ENCODE peak calls at places on chromosomes 16 and 17, in five cellular contexts. One of them, this sample, is unnamed.

GRCh38 chr17:233473-233941 is 52.1 kb upstream of the DOC2B start:
- DNase-seq in naive thymus-derived CD4-positive, alpha-beta T cell: no peak
- DNase-seq in esophagus squamous epithelium: no peak
- DNase-seq in fibroblast of lung: no peak
- DNase-seq in CD8-positive, alpha-beta memory T cell: no peak
- DNase-seq in this sample: no peak

GRCh38 chr16:68365167-68365817 is 54.5 kb downstream of the PRMT7 start:
- DNase-seq in fibroblast of lung: no peak
- DNase-seq in CD8-positive, alpha-beta memory T cell: no peak
- DNase-seq in naive thymus-derived CD4-positive, alpha-beta T cell: no peak
- DNase-seq in esophagus squamous epithelium: no peak
- DNase-seq in this sample: no peak

GRCh38 chr16:9256196-9256595 is 164.8 kb downstream of the HAPSTR1 start:
- DNase-seq in esophagus squamous epithelium: no peak
- DNase-seq in fibroblast of lung: no peak
- DNase-seq in CD8-positive, alpha-beta memory T cell: no peak
- DNase-seq in naive thymus-derived CD4-positive, alpha-beta T cell: no peak
- DNase-seq in this sample: peak; percentile 71

GRCh38 chr16:58020628-58021521 is 4.7 kb upstream of the MMP15 start:
- DNase-seq in naive thymus-derived CD4-positive, alpha-beta T cell: peak; percentile 60
- DNase-seq in fibroblast of lung: peak; percentile 62
- DNase-seq in CD8-positive, alpha-beta memory T cell: peak; percentile 42
- DNase-seq in esophagus squamous epithelium: no peak
- DNase-seq in this sample: peak; percentile 83

GRCh38 chr17:71828182-71828596 is 292.6 kb upstream of the SOX9 start:
- DNase-seq in fibroblast of lung: no peak
- DNase-seq in CD8-positive, alpha-beta memory T cell: no peak
- DNase-seq in esophagus squamous epithelium: no peak
- DNase-seq in naive thymus-derived CD4-positive, alpha-beta T cell: no peak
- DNase-seq in this sample: peak; percentile 56

GRCh38 chr16:62041401-62041800 is 5.2 kb upstream of the CDH8 start:
- DNase-seq in naive thymus-derived CD4-positive, alpha-beta T cell: no peak
- DNase-seq in fibroblast of lung: no peak
- DNase-seq in CD8-positive, alpha-beta memory T cell: no peak
- DNase-seq in esophagus squamous epithelium: no peak
- DNase-seq in this sample: peak; percentile 30

GRCh38 chr17:32970281-32970680 is 21.4 kb upstream of the SPACA3 start:
- DNase-seq in naive thymus-derived CD4-positive, alpha-beta T cell: no peak
- DNase-seq in esophagus squamous epithelium: no peak
- DNase-seq in fibroblast of lung: no peak
- DNase-seq in CD8-positive, alpha-beta memory T cell: no peak
- DNase-seq in this sample: no peak

GRCh38 chr16:66399930-66400329 is 27.2 kb upstream of the BEAN1 start:
- DNase-seq in naive thymus-derived CD4-positive, alpha-beta T cell: no peak
- DNase-seq in CD8-positive, alpha-beta memory T cell: no peak
- DNase-seq in esophagus squamous epithelium: no peak
- DNase-seq in fibroblast of lung: no peak
- DNase-seq in this sample: peak; percentile 56

GRCh38 chr17:44269118-44269794 is 1.3 kb upstream of the SLC4A1 start:
- DNase-seq in fibroblast of lung: no peak
- DNase-seq in esophagus squamous epithelium: no peak
- DNase-seq in CD8-positive, alpha-beta memory T cell: no peak
- DNase-seq in naive thymus-derived CD4-positive, alpha-beta T cell: no peak
- DNase-seq in this sample: peak; percentile 50

GRCh38 chr16:35195864-35196216 is 1736.4 kb downstream of the TP53TG3F start:
- DNase-seq in CD8-positive, alpha-beta memory T cell: no peak
- DNase-seq in naive thymus-derived CD4-positive, alpha-beta T cell: no peak
- DNase-seq in fibroblast of lung: no peak
- DNase-seq in esophagus squamous epithelium: no peak
- DNase-seq in this sample: no peak

GRCh38 chr17:27566673-27567562 is 64.1 kb upstream of the LGALS9 start:
- DNase-seq in naive thymus-derived CD4-positive, alpha-beta T cell: no peak
- DNase-seq in esophagus squamous epithelium: no peak
- DNase-seq in CD8-positive, alpha-beta memory T cell: no peak
- DNase-seq in fibroblast of lung: no peak
- DNase-seq in this sample: no peak

GRCh38 chr17:4852504-4853075 is 19.4 kb downstream of the MINK1 start:
- DNase-seq in naive thymus-derived CD4-positive, alpha-beta T cell: peak; percentile 61
- DNase-seq in fibroblast of lung: peak; percentile 41
- DNase-seq in esophagus squamous epithelium: no peak
- DNase-seq in CD8-positive, alpha-beta memory T cell: peak; percentile 25
- DNase-seq in this sample: no peak

GRCh38 chr16:54655171-54655590 is 275.5 kb upstream of the IRX5 start:
- DNase-seq in CD8-positive, alpha-beta memory T cell: no peak
- DNase-seq in naive thymus-derived CD4-positive, alpha-beta T cell: no peak
- DNase-seq in esophagus squamous epithelium: no peak
- DNase-seq in fibroblast of lung: no peak
- DNase-seq in this sample: no peak

GRCh38 chr17:81888105-81888987 is 3.0 kb downstream of the ALYREF start:
- DNase-seq in naive thymus-derived CD4-positive, alpha-beta T cell: no peak
- DNase-seq in CD8-positive, alpha-beta memory T cell: no peak
- DNase-seq in esophagus squamous epithelium: no peak
- DNase-seq in fibroblast of lung: no peak
- DNase-seq in this sample: peak; percentile 46

GRCh38 chr17:79760197-79760906 is 17.6 kb upstream of the CBX2 start:
- DNase-seq in CD8-positive, alpha-beta memory T cell: no peak
- DNase-seq in naive thymus-derived CD4-positive, alpha-beta T cell: no peak
- DNase-seq in fibroblast of lung: no peak
- DNase-seq in esophagus squamous epithelium: no peak
- DNase-seq in this sample: peak; percentile 31

GRCh38 chr16:59046335-59046734 is 312.2 kb upstream of the GOT2 start:
- DNase-seq in naive thymus-derived CD4-positive, alpha-beta T cell: no peak
- DNase-seq in fibroblast of lung: peak; percentile 6
- DNase-seq in CD8-positive, alpha-beta memory T cell: no peak
- DNase-seq in esophagus squamous epithelium: no peak
- DNase-seq in this sample: no peak

GRCh38 chr17:33127706-33128105 is 136.1 kb downstream of the SPACA3 start:
- DNase-seq in CD8-positive, alpha-beta memory T cell: no peak
- DNase-seq in fibroblast of lung: no peak
- DNase-seq in naive thymus-derived CD4-positive, alpha-beta T cell: no peak
- DNase-seq in esophagus squamous epithelium: no peak
- DNase-seq in this sample: no peak

GRCh38 chr16:85514601-85515318 is 98.4 kb upstream of the GSE1 start:
- DNase-seq in fibroblast of lung: peak; percentile 96
- DNase-seq in esophagus squamous epithelium: no peak
- DNase-seq in naive thymus-derived CD4-positive, alpha-beta T cell: no peak
- DNase-seq in CD8-positive, alpha-beta memory T cell: no peak
- DNase-seq in this sample: peak; percentile 87

GRCh38 chr16:12064291-12064690 is 87.8 kb downstream of the SNX29 start:
- DNase-seq in CD8-positive, alpha-beta memory T cell: no peak
- DNase-seq in naive thymus-derived CD4-positive, alpha-beta T cell: no peak
- DNase-seq in fibroblast of lung: no peak
- DNase-seq in esophagus squamous epithelium: no peak
- DNase-seq in this sample: no peak

GRCh38 chr16:50677351-50677750 is 3.8 kb downstream of the SNX20 start:
- DNase-seq in esophagus squamous epithelium: no peak
- DNase-seq in naive thymus-derived CD4-positive, alpha-beta T cell: no peak
- DNase-seq in fibroblast of lung: no peak
- DNase-seq in CD8-positive, alpha-beta memory T cell: no peak
- DNase-seq in this sample: peak; percentile 87

GRCh38 chr17:39235555-39236221 is 9.9 kb upstream of the STAC2 start:
- DNase-seq in esophagus squamous epithelium: no peak
- DNase-seq in CD8-positive, alpha-beta memory T cell: peak; percentile 14
- DNase-seq in fibroblast of lung: peak; percentile 53
- DNase-seq in naive thymus-derived CD4-positive, alpha-beta T cell: peak; percentile 50
- DNase-seq in this sample: peak; percentile 93

GRCh38 chr17:50055426-50056216 is at the start of gene ITGA3:
- DNase-seq in esophagus squamous epithelium: no peak
- DNase-seq in CD8-positive, alpha-beta memory T cell: peak; percentile 40
- DNase-seq in naive thymus-derived CD4-positive, alpha-beta T cell: peak; percentile 65
- DNase-seq in fibroblast of lung: peak; percentile 86
- DNase-seq in this sample: peak; percentile 95

GRCh38 chr16:69927056-69927757 is 23.9 kb upstream of the CLEC18A start:
- DNase-seq in CD8-positive, alpha-beta memory T cell: no peak
- DNase-seq in fibroblast of lung: peak; percentile 74
- DNase-seq in naive thymus-derived CD4-positive, alpha-beta T cell: no peak
- DNase-seq in esophagus squamous epithelium: no peak
- DNase-seq in this sample: peak; percentile 67

GRCh38 chr16:13906426-13907089 is 13.4 kb upstream of the ERCC4 start:
- DNase-seq in naive thymus-derived CD4-positive, alpha-beta T cell: no peak
- DNase-seq in fibroblast of lung: no peak
- DNase-seq in CD8-positive, alpha-beta memory T cell: no peak
- DNase-seq in esophagus squamous epithelium: no peak
- DNase-seq in this sample: no peak

GRCh38 chr16:30377812-30378235 is 3.2 kb downstream of the MYL11 start:
- DNase-seq in fibroblast of lung: peak; percentile 92
- DNase-seq in esophagus squamous epithelium: peak; percentile 64
- DNase-seq in CD8-positive, alpha-beta memory T cell: peak; percentile 81
- DNase-seq in naive thymus-derived CD4-positive, alpha-beta T cell: peak; percentile 94
- DNase-seq in this sample: peak; percentile 92

GRCh38 chr17:39643271-39643670 is 6.3 kb downstream of the STARD3 start:
- DNase-seq in esophagus squamous epithelium: no peak
- DNase-seq in CD8-positive, alpha-beta memory T cell: no peak
- DNase-seq in fibroblast of lung: no peak
- DNase-seq in naive thymus-derived CD4-positive, alpha-beta T cell: no peak
- DNase-seq in this sample: no peak

GRCh38 chr17:6497496-6498221 is 53.4 kb downstream of the PIMREG start:
- DNase-seq in fibroblast of lung: no peak
- DNase-seq in naive thymus-derived CD4-positive, alpha-beta T cell: no peak
- DNase-seq in CD8-positive, alpha-beta memory T cell: no peak
- DNase-seq in esophagus squamous epithelium: no peak
- DNase-seq in this sample: peak; percentile 65

GRCh38 chr16:15507299-15507958 is 73.0 kb downstream of the BMERB1 start:
- DNase-seq in fibroblast of lung: peak; percentile 31
- DNase-seq in esophagus squamous epithelium: no peak
- DNase-seq in CD8-positive, alpha-beta memory T cell: no peak
- DNase-seq in naive thymus-derived CD4-positive, alpha-beta T cell: no peak
- DNase-seq in this sample: no peak

GRCh38 chr17:7281953-7282751 is 634 bp downstream of the SLC2A4 start:
- DNase-seq in CD8-positive, alpha-beta memory T cell: no peak
- DNase-seq in esophagus squamous epithelium: no peak
- DNase-seq in naive thymus-derived CD4-positive, alpha-beta T cell: no peak
- DNase-seq in fibroblast of lung: no peak
- DNase-seq in this sample: no peak

GRCh38 chr17:45261577-45262515 is at the start of gene SPATA32:
- DNase-seq in CD8-positive, alpha-beta memory T cell: peak; percentile 52
- DNase-seq in fibroblast of lung: peak; percentile 31
- DNase-seq in esophagus squamous epithelium: no peak
- DNase-seq in naive thymus-derived CD4-positive, alpha-beta T cell: peak; percentile 65
- DNase-seq in this sample: peak; percentile 92

GRCh38 chr17:6780001-6780400 is 4.0 kb downstream of the FBXO39 start:
- DNase-seq in naive thymus-derived CD4-positive, alpha-beta T cell: no peak
- DNase-seq in fibroblast of lung: no peak
- DNase-seq in esophagus squamous epithelium: no peak
- DNase-seq in CD8-positive, alpha-beta memory T cell: no peak
- DNase-seq in this sample: no peak

GRCh38 chr16:28195859-28196258 is 15.9 kb downstream of the XPO6 start:
- DNase-seq in fibroblast of lung: no peak
- DNase-seq in CD8-positive, alpha-beta memory T cell: no peak
- DNase-seq in naive thymus-derived CD4-positive, alpha-beta T cell: no peak
- DNase-seq in esophagus squamous epithelium: no peak
- DNase-seq in this sample: no peak
- H3K36me3 ChIP-seq in fibroblast of lung: no peaks in the 10 kb centered on the region
- H3K36me3 ChIP-seq in CD8-positive, alpha-beta memory T cell: peaks cover 12% of the 10 kb centered on the region
- H3K36me3 ChIP-seq in naive thymus-derived CD4-positive, alpha-beta T cell: peaks cover 19% of the 10 kb centered on the region
- H3K36me3 ChIP-seq in esophagus squamous epithelium: no peaks in the 10 kb centered on the region
- H3K36me3 ChIP-seq in this sample: no peaks in the 10 kb centered on the region

GRCh38 chr16:28196331-28196987 is 15.3 kb downstream of the XPO6 start:
- DNase-seq in fibroblast of lung: no peak
- DNase-seq in esophagus squamous epithelium: no peak
- DNase-seq in naive thymus-derived CD4-positive, alpha-beta T cell: no peak
- DNase-seq in CD8-positive, alpha-beta memory T cell: no peak
- DNase-seq in this sample: no peak

GRCh38 chr16:28202147-28202746 is 9.5 kb downstream of the XPO6 start:
- DNase-seq in CD8-positive, alpha-beta memory T cell: peak; percentile 8
- DNase-seq in esophagus squamous epithelium: no peak
- DNase-seq in fibroblast of lung: no peak
- DNase-seq in naive thymus-derived CD4-positive, alpha-beta T cell: no peak
- DNase-seq in this sample: peak; percentile 34

GRCh38 chr16:28204211-28204610 is 7.6 kb downstream of the XPO6 start:
- DNase-seq in fibroblast of lung: no peak
- DNase-seq in CD8-positive, alpha-beta memory T cell: no peak
- DNase-seq in esophagus squamous epithelium: no peak
- DNase-seq in naive thymus-derived CD4-positive, alpha-beta T cell: no peak
- DNase-seq in this sample: no peak

GRCh38 chr16:28204622-28205021 is 7.1 kb downstream of the XPO6 start:
- DNase-seq in CD8-positive, alpha-beta memory T cell: no peak
- DNase-seq in esophagus squamous epithelium: no peak
- DNase-seq in naive thymus-derived CD4-positive, alpha-beta T cell: no peak
- DNase-seq in fibroblast of lung: no peak
- DNase-seq in this sample: no peak

GRCh38 chr16:28200661-28201060 is 11.1 kb downstream of the XPO6 start:
- DNase-seq in naive thymus-derived CD4-positive, alpha-beta T cell: no peak
- DNase-seq in fibroblast of lung: no peak
- DNase-seq in CD8-positive, alpha-beta memory T cell: no peak
- DNase-seq in esophagus squamous epithelium: no peak
- DNase-seq in this sample: no peak
- H3K36me3 ChIP-seq in naive thymus-derived CD4-positive, alpha-beta T cell: peaks cover 51% of the 10 kb centered on the region
- H3K36me3 ChIP-seq in fibroblast of lung: peaks cover 19% of the 10 kb centered on the region
- H3K36me3 ChIP-seq in CD8-positive, alpha-beta memory T cell: peaks cover 43% of the 10 kb centered on the region
- H3K36me3 ChIP-seq in esophagus squamous epithelium: peaks cover 5% of the 10 kb centered on the region
- H3K36me3 ChIP-seq in this sample: peaks cover 15% of the 10 kb centered on the region

DNA sequence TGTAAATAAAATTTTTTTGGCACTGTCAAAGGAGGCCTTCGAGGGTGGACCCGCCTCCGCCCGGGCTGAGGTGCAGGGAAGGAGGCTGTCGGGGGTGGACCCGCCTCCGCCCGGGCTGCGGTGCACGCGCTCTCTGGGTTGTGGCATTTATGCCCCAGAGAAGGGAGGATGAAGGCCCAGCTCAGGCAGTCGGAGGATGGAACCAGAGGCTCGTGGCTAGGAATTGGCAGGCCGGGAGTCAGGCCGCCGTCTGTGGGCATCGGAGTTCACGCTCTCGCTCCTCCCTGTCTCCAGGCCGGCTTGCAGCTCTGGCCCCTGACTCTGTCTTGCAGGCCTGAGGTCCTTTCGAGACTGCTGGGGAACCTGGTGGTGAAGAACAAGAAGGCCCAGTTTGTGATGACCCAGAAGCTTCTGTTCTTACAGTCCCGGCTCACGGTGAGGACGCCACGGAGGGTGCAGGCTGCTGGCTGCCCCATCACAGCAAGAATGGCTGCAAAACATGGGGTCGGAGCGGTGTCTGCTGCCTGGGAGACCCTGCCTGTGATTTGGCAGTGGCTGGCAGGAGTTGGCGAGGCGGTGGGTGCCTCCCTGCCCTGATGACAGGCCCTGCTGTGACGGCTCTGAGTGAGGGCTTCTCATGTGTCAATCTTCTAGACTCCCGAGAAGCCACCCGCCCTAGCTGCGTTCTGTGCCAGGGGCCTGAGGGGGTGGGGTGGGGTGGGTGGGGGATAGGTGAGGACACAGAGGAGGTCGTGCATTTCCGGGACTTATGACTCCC is 5.9 kb downstream of the TELO2 start:
- DNase-seq in naive thymus-derived CD4-positive, alpha-beta T cell: no peak
- DNase-seq in fibroblast of lung: no peak
- DNase-seq in CD8-positive, alpha-beta memory T cell: no peak
- DNase-seq in esophagus squamous epithelium: no peak
- DNase-seq in this sample: no peak
- H3K36me3 ChIP-seq in naive thymus-derived CD4-positive, alpha-beta T cell: peaks cover 92% of the 10 kb centered on the region
- H3K36me3 ChIP-seq in fibroblast of lung: peaks cover 29% of the 10 kb centered on the region
- H3K36me3 ChIP-seq in CD8-positive, alpha-beta memory T cell: no peaks in the 10 kb centered on the region
- H3K36me3 ChIP-seq in esophagus squamous epithelium: peaks cover 53% of the 10 kb centered on the region
- H3K36me3 ChIP-seq in this sample: peaks cover 22% of the 10 kb centered on the region

DNA sequence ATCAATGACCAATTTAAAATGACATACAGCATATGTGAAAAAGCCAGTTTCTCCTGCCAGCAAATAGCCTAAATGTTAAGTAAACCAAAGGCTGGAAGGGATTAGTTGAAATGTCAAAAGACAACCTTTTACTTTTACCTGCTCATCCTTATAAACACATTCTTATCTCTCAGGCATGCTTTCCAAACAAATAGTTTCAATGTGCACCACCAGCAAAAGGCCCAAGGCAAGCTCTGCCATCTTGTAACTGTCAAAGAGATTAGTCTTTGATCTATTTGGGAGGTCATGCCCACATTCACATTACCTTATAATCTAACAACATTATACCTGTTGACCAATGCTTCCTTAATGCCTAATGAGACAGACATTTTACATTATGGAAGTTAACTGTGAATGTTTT is 132.2 kb upstream of the NACA2 start:
- DNase-seq in esophagus squamous epithelium: no peak
- DNase-seq in fibroblast of lung: no peak
- DNase-seq in naive thymus-derived CD4-positive, alpha-beta T cell: no peak
- DNase-seq in CD8-positive, alpha-beta memory T cell: no peak
- DNase-seq in this sample: no peak
- H3K36me3 ChIP-seq in esophagus squamous epithelium: no peaks in the 10 kb centered on the region
- H3K36me3 ChIP-seq in fibroblast of lung: no peaks in the 10 kb centered on the region
- H3K36me3 ChIP-seq in naive thymus-derived CD4-positive, alpha-beta T cell: no peaks in the 10 kb centered on the region
- H3K36me3 ChIP-seq in CD8-positive, alpha-beta memory T cell: no peaks in the 10 kb centered on the region
- H3K36me3 ChIP-seq in this sample: no peaks in the 10 kb centered on the region